ENCODE peak calls at places on chromosomes 11 and 22, in seven cellular contexts. T is RPMI7951; F is stimulated activated CD4-positive, alpha-beta T cell treated with anti-CD3 and anti-CD28 coated beads, Interleukin-1b, Interleukin-23, amount 100 ng/mL, for 24 hours; B is HTR-8/SVneo; D is M059J; O is nucleus accumbens; S is NCI-H2081. L is an unnamed sample.

GRCh38 chr11:45896392-45897068 is 10.5 kb downstream of the FREY1 start:
- DNase-seq in T (no peak), F (no peak), B (peak; percentile 42), D (no peak), O (no peak), S (peak; percentile 89), L (no peak)

GRCh38 chr22:46791201-46791731 is 28.8 kb downstream of the TBC1D22A start:
- DNase-seq in T (peak; percentile 82), F (peak; percentile 55), B (no peak), D (no peak), O (no peak), S (no peak), L (no peak)

GRCh38 chr22:24419480-24419860 is 7.9 kb upstream of the ADORA2A start:
- DNase-seq in T (no peak), F (no peak), B (no peak), D (no peak), O (no peak), S (no peak), L (no peak)

GRCh38 chr11:14070866-14071265 is 108.3 kb downstream of the SPON1 start:
- DNase-seq in T (no peak), F (no peak), B (no peak), D (no peak), O (no peak), S (no peak), L (no peak)

GRCh38 chr22:25069426-25069757 is 116.9 kb downstream of the KIAA1671 start:
- DNase-seq in T (no peak), F (no peak), B (no peak), D (no peak), O (no peak), S (no peak), L (no peak)

GRCh38 chr11:133382217-133382746 is 150.0 kb downstream of the OPCML start:
- DNase-seq in T (no peak), F (no peak), B (no peak), D (no peak), O (no peak), S (no peak), L (no peak)

GRCh38 chr22:19876314-19876940 is 21.8 kb upstream of the GNB1L start:
- DNase-seq in T (no peak), F (no peak), B (no peak), D (no peak), O (no peak), S (no peak), L (no peak)

GRCh38 chr11:3153291-3153861 is 11.7 kb downstream of the OSBPL5 start:
- DNase-seq in T (peak; percentile 88), F (no peak), B (no peak), D (peak; percentile 19), O (peak; percentile 36), S (no peak), L (no peak)

GRCh38 chr11:57935402-57936049 is 88.2 kb upstream of the OR9Q1 start:
- DNase-seq in T (no peak), F (no peak), B (no peak), D (no peak), O (no peak), S (no peak), L (no peak)

GRCh38 chr11:100876826-100877545 is 189.9 kb downstream of the ARHGAP42 start:
- DNase-seq in T (peak; percentile 96), F (no peak), B (peak; percentile 90), D (peak; percentile 96), O (no peak), S (no peak), L (no peak)

GRCh38 chr11:27217948-27218410 is 145.0 kb downstream of the CCDC34 start:
- DNase-seq in T (peak; percentile 89), F (no peak), B (no peak), D (peak; percentile 99), O (no peak), S (no peak), L (no peak)

L was measured in NCI-H1048.